ENCODE peak calls at places on chromosomes 11 and 22, in ten cellular contexts. G, K, L, T, U, N, C, R, W and Q are unnamed samples. For H3K4me1, the result is how much of the 10 kb centered on the place peaks cover.

GRCh38 chr11:65565624-65566453 is 4.4 kb upstream of the ZNRD2 start:
- DNase-seq in G (no peak), K (peak), L (no peak), T (no peak), U (no peak), N (no peak), C (peak), R (peak), W (peak), Q (no peak)

GRCh38 chr11:46296520-46297448 is 19.3 kb downstream of the CREB3L1 start:
- DNase-seq in G (peak), K (no peak), L (no peak), T (no peak), U (peak), N (peak), C (peak), R (no peak), W (no peak), Q (no peak)

GRCh38 chr22:27801197-27801615 is 350 bp downstream of the MN1 start:
- DNase-seq in G (no peak), K (peak), L (no peak), T (no peak), U (peak), N (no peak), C (peak), R (peak), W (no peak), Q (no peak)

GRCh38 chr11:28442113-28442512 is 333.9 kb downstream of the METTL15 start:
- DNase-seq in G (peak), K (no peak), L (no peak), T (no peak), U (no peak), N (no peak), C (no peak), R (no peak), W (no peak), Q (no peak)

GRCh38 chr11:104214517-104214916 is 50.6 kb upstream of the PDGFD start:
- DNase-seq in G (no peak), K (no peak), L (no peak), T (no peak), U (no peak), N (no peak), C (no peak), R (no peak), W (no peak), Q (no peak)

GRCh38 chr11:122646549-122647340 is 8.8 kb upstream of the UBASH3B start:
- DNase-seq in G (peak), K (no peak), L (no peak), T (no peak), U (peak), N (no peak), C (peak), R (peak), W (no peak), Q (no peak)

GRCh38 chr11:79253280-79253679 is 187.6 kb downstream of the TENM4 start:
- DNase-seq in G (no peak), K (no peak), L (no peak), T (no peak), U (no peak), N (no peak), C (no peak), R (no peak), W (no peak), Q (no peak)

GRCh38 chr11:64629103-64629502 is 38.1 kb downstream of the SLC22A12 start:
- DNase-seq in G (no peak), K (no peak), L (no peak), T (no peak), U (no peak), N (no peak), C (no peak), R (no peak), W (no peak), Q (no peak)

GRCh38 chr11:22432331-22433065 is 94.3 kb downstream of the SLC17A6 start:
- DNase-seq in G (no peak), K (no peak), L (peak), T (no peak), U (peak), N (peak), C (peak), R (no peak), W (no peak), Q (no peak)

GRCh38 chr11:120136356-120136755 is 1.6 kb downstream of the TRIM29 start:
- DNase-seq in G (no peak), K (no peak), L (no peak), T (no peak), U (no peak), N (no peak), C (no peak), R (no peak), W (no peak), Q (no peak)

GRCh38 chr11:126059238-126059761 is 3.4 kb downstream of the CDON start:
- DNase-seq in G (no peak), K (no peak), L (no peak), T (no peak), U (no peak), N (no peak), C (no peak), R (no peak), W (no peak), Q (no peak)

GRCh38 chr22:30822216-30823014 is 127.7 kb downstream of the OSBP2 start:
- DNase-seq in G (no peak), K (no peak), L (no peak), T (no peak), U (no peak), N (no peak), C (no peak), R (no peak), W (no peak), Q (no peak)

GRCh38 chr11:27462543-27462942 is 10.0 kb downstream of the LGR4 start:
- DNase-seq in G (no peak), K (no peak), L (no peak), T (no peak), U (peak), N (no peak), C (no peak), R (no peak), W (no peak), Q (no peak)

GRCh38 chr11:35061516-35062440 is 77.2 kb upstream of the CD44 start:
- DNase-seq in G (peak), K (no peak), L (no peak), T (no peak), U (no peak), N (no peak), C (no peak), R (no peak), W (no peak), Q (no peak)

GRCh38 chr11:74442601-74443000 is 24.7 kb downstream of the KCNE3 start:
- DNase-seq in G (no peak), K (no peak), L (no peak), T (no peak), U (no peak), N (no peak), C (peak), R (no peak), W (no peak), Q (no peak)

GRCh38 chr11:46332568-46333128 is 14.6 kb upstream of the DGKZ start:
- DNase-seq in G (no peak), K (peak), L (no peak), T (no peak), U (no peak), N (no peak), C (no peak), R (no peak), W (peak), Q (no peak)

GRCh38 chr22:48758021-48758561 is 1069.6 kb downstream of the BRD1 start:
- DNase-seq in G (no peak), K (no peak), L (peak), T (no peak), U (no peak), N (no peak), C (no peak), R (no peak), W (no peak), Q (no peak)

GRCh38 chr11:16613401-16614381 is 124.8 kb upstream of the C11orf58 start:
- DNase-seq in G (peak), K (peak), L (peak), T (peak), U (peak), N (peak), C (peak), R (peak), W (peak), Q (peak)

GRCh38 chr11:103894673-103895072 is 141.8 kb upstream of the DDI1 start:
- DNase-seq in G (no peak), K (no peak), L (no peak), T (no peak), U (no peak), N (no peak), C (no peak), R (no peak), W (no peak), Q (no peak)

GRCh38 chr11:69108559-69108958 is 47.2 kb upstream of the SMIM38 start:
- DNase-seq in G (no peak), K (no peak), L (no peak), T (no peak), U (no peak), N (no peak), C (no peak), R (no peak), W (no peak), Q (no peak)

GRCh38 chr11:71442880-71443279 is 5.3 kb downstream of the DHCR7 start:
- DNase-seq in G (no peak), K (no peak), L (no peak), T (no peak), U (no peak), N (no peak), C (no peak), R (no peak), W (no peak), Q (no peak)

GRCh38 chr11:117589024-117589423 is 208.0 kb downstream of the DSCAML1 start:
- DNase-seq in G (no peak), K (no peak), L (no peak), T (no peak), U (no peak), N (no peak), C (no peak), R (no peak), W (no peak), Q (no peak)

GRCh38 chr22:36741204-36741793 is 34.6 kb downstream of the IFT27 start:
- DNase-seq in G (no peak), K (no peak), L (no peak), T (no peak), U (peak), N (no peak), C (no peak), R (no peak), W (no peak), Q (no peak)

GRCh38 chr11:112634551-112634950 is 326.7 kb upstream of the NCAM1 start:
- DNase-seq in G (no peak), K (no peak), L (no peak), T (no peak), U (no peak), N (no peak), C (no peak), R (no peak), W (no peak), Q (no peak)

GRCh38 chr22:21707677-21708076 is 27.9 kb downstream of the YPEL1 start:
- DNase-seq in G (no peak), K (no peak), L (no peak), T (no peak), U (peak), N (no peak), C (peak), R (no peak), W (no peak), Q (no peak)

GRCh38 chr22:27800250-27801131 is 1.1 kb downstream of the MN1 start:
- DNase-seq in G (no peak), K (no peak), L (no peak), T (no peak), U (no peak), N (peak), C (no peak), R (peak), W (no peak), Q (no peak)

GRCh38 chr11:99351620-99352019 is 330.9 kb downstream of the CNTN5 start:
- DNase-seq in G (no peak), K (no peak), L (no peak), T (no peak), U (peak), N (no peak), C (peak), R (no peak), W (no peak), Q (no peak)

GRCh38 chr11:12008790-12009616 is 577 bp upstream of the DKK3 start:
- DNase-seq in G (no peak), K (no peak), L (no peak), T (no peak), U (peak), N (peak), C (peak), R (peak), W (no peak), Q (no peak)

GRCh38 chr22:47205081-47205491 is 442.6 kb downstream of the TBC1D22A start:
- DNase-seq in G (no peak), K (no peak), L (no peak), T (no peak), U (no peak), N (no peak), C (no peak), R (no peak), W (no peak), Q (no peak)

GRCh38 chr11:26418391-26418790 is 86.5 kb downstream of the ANO3 start:
- DNase-seq in G (no peak), K (no peak), L (no peak), T (no peak), U (no peak), N (no peak), C (no peak), R (no peak), W (no peak), Q (no peak)

GRCh38 chr22:18066181-18066859 is 11.5 kb upstream of the PEX26 start:
- DNase-seq in G (no peak), K (no peak), L (no peak), T (no peak), U (no peak), N (no peak), C (no peak), R (no peak), W (no peak), Q (no peak)

GRCh38 chr22:21044931-21045584 is 688 bp upstream of the LRRC74B start:
- DNase-seq in G (no peak), K (no peak), L (no peak), T (no peak), U (peak), N (no peak), C (peak), R (peak), W (no peak), Q (no peak)

GRCh38 chr11:77879218-77879617 is 58.3 kb downstream of the AAMDC start:
- DNase-seq in G (peak), K (no peak), L (peak), T (peak), U (peak), N (peak), C (peak), R (no peak), W (no peak), Q (no peak)

GRCh38 chr11:73380321-73380720 is 4.1 kb downstream of the RELT start:
- DNase-seq in G (no peak), K (no peak), L (no peak), T (no peak), U (no peak), N (no peak), C (no peak), R (no peak), W (no peak), Q (no peak)

GRCh38 chr11:78161937-78162336 is 22.5 kb upstream of the ALG8 start:
- DNase-seq in G (no peak), K (no peak), L (peak), T (no peak), U (peak), N (peak), C (peak), R (no peak), W (no peak), Q (no peak)

GRCh38 chr11:8728566-8728965 is 46.0 kb downstream of the RPL27A start:
- DNase-seq in G (no peak), K (no peak), L (no peak), T (no peak), U (peak), N (peak), C (peak), R (no peak), W (no peak), Q (no peak)

GRCh38 chr11:92504534-92504933 is 279.9 kb downstream of the FAT3 start:
- DNase-seq in G (peak), K (no peak), L (no peak), T (no peak), U (no peak), N (no peak), C (no peak), R (no peak), W (no peak), Q (no peak)

GRCh38 chr22:24338701-24339451 is 68.2 kb downstream of the SPECC1L start:
- DNase-seq in G (peak), K (no peak), L (no peak), T (no peak), U (no peak), N (no peak), C (peak), R (peak), W (no peak), Q (no peak)

GRCh38 chr11:72812968-72813739 is 1.1 kb upstream of the ATG16L2 start:
- DNase-seq in G (peak), K (peak), L (peak), T (peak), U (peak), N (peak), C (peak), R (peak), W (peak), Q (peak)

GRCh38 chr22:43396321-43396933 is 15.4 kb upstream of the MPPED1 start:
- DNase-seq in G (no peak), K (no peak), L (no peak), T (no peak), U (no peak), N (no peak), C (no peak), R (no peak), W (no peak), Q (no peak)

DNA sequence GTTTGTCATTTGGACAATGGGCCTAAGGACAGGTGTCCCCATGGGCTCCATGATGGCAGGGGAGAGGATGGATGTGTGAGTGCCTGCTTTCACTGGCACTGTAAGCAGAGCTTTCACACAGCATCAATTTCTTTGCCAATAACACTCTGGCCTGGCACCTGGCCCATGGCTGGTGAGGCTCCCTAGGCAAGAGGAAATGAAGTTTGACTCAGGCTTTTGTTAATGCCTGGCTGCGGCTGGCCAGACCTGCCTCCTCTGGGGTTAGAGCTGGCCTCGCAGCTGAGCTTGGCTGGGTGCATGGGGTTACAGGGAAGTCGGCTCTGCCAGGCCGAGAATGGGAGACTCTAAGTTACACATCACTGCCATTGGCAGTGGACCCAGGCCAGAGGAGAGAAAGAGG is 29.9 kb upstream of the SEZ6L start:
- DNase-seq in G (no peak), K (no peak), L (no peak), T (no peak), U (no peak), N (no peak), C (no peak), R (peak), W (no peak), Q (no peak)
- H3K4me1 ChIP-seq in G (under half), K (under half), L (under half), T (under half), U (under half), N (under half), C (under half), R (under half), W (under half), Q (under half)

GRCh38 chr22:50189849-50190181 is 4.1 kb downstream of the TRABD start:
- DNase-seq in G (no peak), K (no peak), L (no peak), T (no peak), U (no peak), N (no peak), C (no peak), R (no peak), W (no peak), Q (no peak)
- H3K4me3 ChIP-seq in G (peak), K (peak), L (peak), T (no peak), U (no peak), N (peak), C (no peak), R (peak), W (peak), Q (peak)

GRCh38 chr11:1300569-1301187 is 8.8 kb downstream of the TOLLIP start:
- DNase-seq in G (no peak), K (no peak), L (no peak), T (no peak), U (no peak), N (peak), C (no peak), R (no peak), W (no peak), Q (no peak)
- H3K4me1 ChIP-seq in G (under half), K (under half), L (half or more), T (half or more), U (under half), N (under half), C (under half), R (under half), W (under half), Q (under half)

DNA sequence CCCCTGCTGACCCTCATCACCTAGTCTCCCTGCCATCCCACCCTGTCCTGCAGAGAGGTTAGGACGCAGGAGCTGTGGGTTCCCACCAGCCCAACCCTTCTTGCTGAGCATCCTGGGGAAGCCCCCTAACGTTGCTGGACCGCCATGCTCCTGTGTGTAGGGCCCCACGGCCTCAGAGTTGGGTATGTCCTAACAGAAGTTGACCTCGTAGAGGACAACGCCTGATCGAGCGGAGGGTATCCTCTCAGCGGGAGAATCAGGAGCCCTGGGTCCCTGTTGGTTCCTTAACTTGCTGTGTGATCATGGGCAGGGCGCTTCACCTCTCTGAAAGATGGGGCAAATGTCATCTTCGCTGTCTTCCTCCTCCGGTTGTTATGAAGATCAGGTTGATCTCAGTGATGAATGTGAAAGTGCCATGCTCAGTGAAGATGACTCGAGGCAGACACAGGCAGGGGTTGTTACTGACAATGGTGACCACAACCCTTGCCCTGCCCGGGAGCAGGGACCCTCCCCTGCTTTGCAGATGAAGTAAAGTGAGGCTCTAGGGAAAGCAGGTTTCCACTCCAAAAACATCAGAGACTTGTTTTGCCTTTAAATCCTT is 19.3 kb upstream of the CD5 start:
- DNase-seq in G (no peak), K (no peak), L (no peak), T (no peak), U (no peak), N (no peak), C (no peak), R (no peak), W (peak), Q (no peak)
- H3K4me3 ChIP-seq in G (no peak), K (peak), L (no peak), T (no peak), U (no peak), N (no peak), C (no peak), R (no peak), W (peak), Q (no peak)